ENCODE peak calls at places on chromosome 1, in ten cellular contexts. V is esophagus muscularis mucosa, R is HL-60, I is stomach, C is Panc1, N is GM23338, M is SK-N-MC, K is SK-N-SH, J is sigmoid colon, B is breast epithelium. U is an unnamed sample.

GRCh38 chr1:205589618-205590456 is 42.0 kb downstream of the ELK4 start:
- DNase-seq in V (no peak), R (no peak), I (no peak), C (no peak), N (no peak), M (no peak), K (no peak), J (peak), B (no peak), U (no peak)

GRCh38 chr1:54273092-54273836 is 73.3 kb downstream of the MRPL37 start:
- DNase-seq in V (peak), R (no peak), I (peak), C (peak), N (peak), M (no peak), K (peak), J (peak), B (peak), U (peak)

GRCh38 chr1:160022330-160023310 is 9.2 kb downstream of the PIGM start:
- DNase-seq in V (no peak), R (no peak), I (no peak), C (no peak), N (no peak), M (no peak), K (no peak), J (no peak), B (no peak), U (no peak)

GRCh38 chr1:109721971-109722370 is 9.9 kb downstream of the GSTM5 start:
- DNase-seq in V (no peak), R (no peak), I (no peak), C (no peak), N (no peak), M (no peak), K (no peak), J (no peak), B (no peak), U (no peak)

GRCh38 chr1:180548686-180549326 is 10.0 kb upstream of the OVAAL start:
- DNase-seq in V (no peak), R (no peak), I (no peak), C (no peak), N (no peak), M (no peak), K (no peak), J (no peak), B (no peak), U (no peak)

GRCh38 chr1:38502772-38503171 is 356.8 kb downstream of the RRAGC start:
- DNase-seq in V (no peak), R (no peak), I (no peak), C (no peak), N (peak), M (no peak), K (no peak), J (no peak), B (no peak), U (no peak)

GRCh38 chr1:232704694-232705680 is 75.1 kb upstream of the SIPA1L2 start:
- DNase-seq in V (no peak), R (peak), I (peak), C (peak), N (no peak), M (no peak), K (peak), J (peak), B (no peak), U (peak)

GRCh38 chr1:244896550-244896949 is 32.2 kb upstream of the HNRNPU start:
- DNase-seq in V (no peak), R (no peak), I (no peak), C (no peak), N (no peak), M (no peak), K (no peak), J (no peak), B (no peak), U (no peak)

GRCh38 chr1:53278294-53278693 is 40.0 kb upstream of the MAGOH start:
- DNase-seq in V (no peak), R (no peak), I (peak), C (peak), N (peak), M (no peak), K (peak), J (peak), B (no peak), U (peak)

GRCh38 chr1:13723810-13724209 is 23.8 kb downstream of the PRDM2 start:
- DNase-seq in V (no peak), R (peak), I (peak), C (no peak), N (peak), M (no peak), K (no peak), J (no peak), B (no peak), U (no peak)

GRCh38 chr1:68175621-68176398 is 56.5 kb downstream of the WLS start:
- DNase-seq in V (no peak), R (no peak), I (peak), C (no peak), N (no peak), M (no peak), K (peak), J (no peak), B (no peak), U (no peak)

GRCh38 chr1:64922336-64922735 is 44.0 kb downstream of the JAK1 start:
- DNase-seq in V (no peak), R (no peak), I (no peak), C (no peak), N (no peak), M (no peak), K (no peak), J (no peak), B (no peak), U (no peak)

GRCh38 chr1:83682132-83682531 is 316.8 kb downstream of the TTLL7 start:
- DNase-seq in V (no peak), R (no peak), I (no peak), C (no peak), N (no peak), M (no peak), K (no peak), J (no peak), B (no peak), U (no peak)
- TF ChIP-seq POLR2AphosphoS5 in V (no peak), R (no peak), I (no peak), C (no peak), N (no peak), M (no peak), K (no peak), J (no peak), B (no peak), U (no peak)

GRCh38 chr1:228379666-228380065 is 27.0 kb downstream of the TRIM11 start:
- DNase-seq in V (no peak), R (no peak), I (no peak), C (no peak), N (no peak), M (no peak), K (no peak), J (peak), B (no peak), U (no peak)

GRCh38 chr1:228376651-228377631 is 29.7 kb downstream of the TRIM11 start:
- DNase-seq in V (no peak), R (no peak), I (no peak), C (no peak), N (no peak), M (no peak), K (no peak), J (peak), B (no peak), U (no peak)

GRCh38 chr1:228377664-228378452 is 28.8 kb downstream of the TRIM11 start:
- DNase-seq in V (no peak), R (no peak), I (no peak), C (no peak), N (no peak), M (no peak), K (no peak), J (peak), B (no peak), U (no peak)

GRCh38 chr1:228378453-228379164 is 28.0 kb downstream of the TRIM11 start:
- DNase-seq in V (no peak), R (no peak), I (peak), C (no peak), N (peak), M (no peak), K (peak), J (peak), B (peak), U (peak)

GRCh38 chr1:228379165-228379460 is 27.5 kb downstream of the TRIM11 start:
- DNase-seq in V (no peak), R (no peak), I (no peak), C (no peak), N (peak), M (no peak), K (no peak), J (peak), B (no peak), U (peak)
- H3K27ac ChIP-seq in V (peak), R (no peak), I (no peak), C (no peak), N (no peak), M (no peak), K (no peak), J (no peak), B (peak), U (no peak)

GRCh38 chr1:150613061-150613920 is 16.1 kb downstream of the ENSA start:
- DNase-seq in V (no peak), R (peak), I (no peak), C (peak), N (no peak), M (no peak), K (no peak), J (no peak), B (no peak), U (peak)
- H3K4me3 ChIP-seq in V (no peak), R (no peak), I (no peak), C (no peak), N (no peak), M (no peak), K (no peak), J (no peak), B (peak), U (peak)

GRCh38 chr1:174262747-174263241 is 103.5 kb downstream of the RABGAP1L start:
- DNase-seq in V (no peak), R (peak), I (no peak), C (peak), N (peak), M (peak), K (peak), J (no peak), B (no peak), U (no peak)
- TF ChIP-seq POLR2AphosphoS5 in V (no peak), R (no peak), I (no peak), C (no peak), N (no peak), M (no peak), K (no peak), J (no peak), B (no peak), U (no peak)

GRCh38 chr1:21638531-21639341 is 30.4 kb downstream of the RAP1GAP start:
- DNase-seq in V (no peak), R (no peak), I (peak), C (peak), N (no peak), M (no peak), K (no peak), J (no peak), B (peak), U (no peak)
- H3K27ac ChIP-seq in V (no peak), R (no peak), I (peak), C (no peak), N (no peak), M (peak), K (no peak), J (no peak), B (peak), U (peak)

DNA sequence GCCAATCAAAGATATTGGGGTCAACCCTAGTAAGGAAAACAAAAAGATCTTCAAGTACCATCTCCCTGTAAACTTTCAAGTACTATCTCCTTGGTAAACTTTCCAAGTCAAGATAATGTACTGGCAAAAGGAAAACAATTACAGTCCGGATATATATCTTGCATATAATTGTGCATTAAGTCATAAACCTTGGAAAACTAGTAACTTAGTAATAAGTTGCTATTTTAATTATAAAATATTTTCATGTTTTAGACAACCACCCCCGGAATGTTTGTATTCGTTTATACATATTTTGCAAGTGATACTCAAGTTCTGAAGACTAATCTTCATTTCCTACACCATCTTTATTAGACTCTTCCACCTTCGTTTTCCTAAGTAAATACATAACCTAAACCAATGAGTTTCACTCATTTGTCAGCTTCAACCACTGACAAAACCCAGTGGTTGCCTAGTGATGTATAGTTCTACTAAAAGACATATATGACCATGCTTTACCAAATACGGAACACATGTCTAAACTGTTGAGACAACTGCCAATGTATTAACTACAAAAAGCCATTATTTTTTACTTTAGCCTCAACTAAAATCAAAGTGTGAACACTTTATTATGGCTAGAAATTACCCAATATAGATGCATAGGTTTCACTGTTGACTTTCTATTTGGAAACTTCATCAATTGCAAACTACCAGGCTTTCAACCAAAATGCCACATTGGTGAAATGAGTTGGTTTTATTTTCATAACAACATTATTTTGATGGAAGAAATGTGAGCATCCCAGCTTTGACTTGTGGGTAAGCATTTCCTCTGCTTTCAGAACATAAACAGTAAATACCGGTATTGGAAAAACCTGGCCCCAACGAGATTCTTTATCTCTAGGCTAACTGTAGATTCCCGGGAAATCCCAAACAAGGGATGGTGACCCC is 1.6 kb downstream of the AKT3 start:
- DNase-seq in V (no peak), R (no peak), I (no peak), C (no peak), N (no peak), M (no peak), K (no peak), J (no peak), B (no peak), U (no peak)
- H3K4me3 ChIP-seq in V (peak), R (no peak), I (peak), C (peak), N (peak), M (no peak), K (peak), J (peak), B (peak), U (peak)

GRCh38 chr1:247212012-247212411 is 40.2 kb upstream of the ZNF124 start:
- DNase-seq in V (no peak), R (no peak), I (no peak), C (no peak), N (no peak), M (no peak), K (no peak), J (no peak), B (no peak), U (peak)
- TF ChIP-seq POLR2AphosphoS5 in V (no peak), R (no peak), I (no peak), C (no peak), N (no peak), M (no peak), K (no peak), J (no peak), B (no peak), U (no peak)

U was measured in transverse colon.